ENCODE peak calls at places on chromosomes 13 and 19, in five cellular contexts. One of them, this sample, is unnamed.

GRCh38 chr13:50531917-50532899 is 311.3 kb downstream of the DLEU7 start:
- DNase-seq in K562: no peak
- DNase-seq in IMR-90: peak
- DNase-seq in A549: peak
- DNase-seq in HepG2: no peak
- DNase-seq in this sample: no peak

GRCh38 chr13:46639033-46639981 is 86.3 kb downstream of the LRCH1 start:
- DNase-seq in K562: no peak
- DNase-seq in IMR-90: no peak
- DNase-seq in A549: no peak
- DNase-seq in HepG2: peak
- DNase-seq in this sample: no peak

GRCh38 chr13:42272115-42272756 is at the start of gene AKAP11:
- DNase-seq in HepG2: peak
- DNase-seq in A549: peak
- DNase-seq in K562: no peak
- DNase-seq in IMR-90: peak
- DNase-seq in this sample: peak

GRCh38 chr19:40604647-40605200 is 3.6 kb downstream of the LTBP4 start:
- DNase-seq in HepG2: no peak
- DNase-seq in IMR-90: no peak
- DNase-seq in K562: peak
- DNase-seq in A549: peak
- DNase-seq in this sample: no peak

GRCh38 chr13:46659413-46660065 is 106.6 kb downstream of the LRCH1 start:
- DNase-seq in A549: peak
- DNase-seq in HepG2: peak
- DNase-seq in K562: no peak
- DNase-seq in IMR-90: no peak
- DNase-seq in this sample: no peak

GRCh38 chr19:52331757-52332156 is 4.3 kb upstream of the ZNF610 start:
- DNase-seq in IMR-90: no peak
- DNase-seq in A549: no peak
- DNase-seq in HepG2: no peak
- DNase-seq in K562: no peak
- DNase-seq in this sample: no peak

GRCh38 chr19:56176881-56177280 is 1.1 kb downstream of the GALP start:
- DNase-seq in IMR-90: no peak
- DNase-seq in K562: no peak
- DNase-seq in A549: no peak
- DNase-seq in HepG2: no peak
- DNase-seq in this sample: no peak

GRCh38 chr13:111270765-111271164 is 49.7 kb upstream of the TEX29 start:
- DNase-seq in HepG2: no peak
- DNase-seq in A549: no peak
- DNase-seq in K562: no peak
- DNase-seq in IMR-90: peak
- DNase-seq in this sample: no peak

GRCh38 chr19:40750035-40750284 is 317 bp downstream of the ACTMAP start:
- DNase-seq in A549: no peak
- DNase-seq in HepG2: no peak
- DNase-seq in K562: no peak
- DNase-seq in IMR-90: no peak
- DNase-seq in this sample: no peak

GRCh38 chr13:110116072-110116487 is 190.9 kb downstream of the COL4A1 start:
- DNase-seq in IMR-90: peak
- DNase-seq in K562: peak
- DNase-seq in HepG2: peak
- DNase-seq in A549: peak
- DNase-seq in this sample: peak

GRCh38 chr19:43548706-43549105 is 15.7 kb downstream of the ZNF575 start:
- DNase-seq in IMR-90: no peak
- DNase-seq in K562: peak
- DNase-seq in A549: no peak
- DNase-seq in HepG2: no peak
- DNase-seq in this sample: no peak

GRCh38 chr19:50301607-50301971 is 27.6 kb downstream of the KCNC3 start:
- DNase-seq in IMR-90: no peak
- DNase-seq in A549: no peak
- DNase-seq in HepG2: no peak
- DNase-seq in K562: no peak
- DNase-seq in this sample: no peak

GRCh38 chr19:30088567-30088966 is 146.5 kb downstream of the URI1 start:
- DNase-seq in A549: no peak
- DNase-seq in HepG2: no peak
- DNase-seq in IMR-90: no peak
- DNase-seq in K562: no peak
- DNase-seq in this sample: no peak

GRCh38 chr19:47405854-47406417 is 13.4 kb downstream of the MEIS3 start:
- DNase-seq in HepG2: no peak
- DNase-seq in IMR-90: no peak
- DNase-seq in A549: no peak
- DNase-seq in K562: no peak
- DNase-seq in this sample: no peak

GRCh38 chr19:982567-983170 is 1.5 kb upstream of the WDR18 start:
- DNase-seq in A549: peak
- DNase-seq in HepG2: peak
- DNase-seq in K562: peak
- DNase-seq in IMR-90: peak
- DNase-seq in this sample: peak

GRCh38 chr19:21947775-21948174 is 63.0 kb downstream of the ZNF208 start:
- DNase-seq in HepG2: no peak
- DNase-seq in A549: peak
- DNase-seq in IMR-90: no peak
- DNase-seq in K562: peak
- DNase-seq in this sample: peak

DNA sequence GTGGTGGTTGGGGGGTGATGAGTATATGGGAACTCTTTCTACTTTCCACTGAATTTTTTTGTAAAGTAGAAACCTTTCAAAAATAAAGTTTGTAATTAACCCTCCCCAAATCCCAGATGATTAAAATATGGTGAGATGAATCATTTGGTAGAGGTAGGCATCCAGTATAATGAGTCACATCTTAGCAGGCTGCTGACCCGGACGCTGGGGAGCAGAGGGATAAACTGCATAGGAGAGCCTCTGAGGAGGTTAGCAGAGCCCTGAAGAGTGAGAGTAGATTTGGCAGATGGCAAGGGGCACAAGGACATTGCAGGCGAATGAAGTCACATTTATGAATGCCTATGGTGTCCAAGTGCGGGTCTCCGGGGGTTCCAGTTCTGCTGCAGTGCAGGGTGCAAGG is 293.8 kb downstream of the FGF9 start:
- DNase-seq in HepG2: no peak
- DNase-seq in A549: no peak
- DNase-seq in IMR-90: peak
- DNase-seq in K562: no peak
- DNase-seq in this sample: no peak
- TF ChIP-seq BHLHE40 in HepG2: no peak
- TF ChIP-seq BHLHE40 in A549: no peak
- TF ChIP-seq BHLHE40 in IMR-90: no peak
- TF ChIP-seq BHLHE40 in K562: no peak
- TF ChIP-seq BHLHE40 in this sample: no peak

GRCh38 chr19:35350591-35350990 is 2.9 kb downstream of the FFAR1 start:
- DNase-seq in IMR-90: no peak
- DNase-seq in A549: no peak
- DNase-seq in K562: no peak
- DNase-seq in HepG2: no peak
- DNase-seq in this sample: no peak

GRCh38 chr19:35353635-35354034 is 4.6 kb upstream of the FFAR3 start:
- DNase-seq in K562: no peak
- DNase-seq in A549: no peak
- DNase-seq in IMR-90: no peak
- DNase-seq in HepG2: no peak
- DNase-seq in this sample: no peak

GRCh38 chr19:35352177-35352447 is 4.4 kb downstream of the FFAR1 start:
- DNase-seq in HepG2: no peak
- DNase-seq in A549: no peak
- DNase-seq in K562: no peak
- DNase-seq in IMR-90: no peak
- DNase-seq in this sample: no peak

GRCh38 chr19:35351441-35352176 is 3.9 kb downstream of the FFAR1 start:
- DNase-seq in HepG2: no peak
- DNase-seq in K562: no peak
- DNase-seq in A549: no peak
- DNase-seq in IMR-90: no peak
- DNase-seq in this sample: no peak

DNA sequence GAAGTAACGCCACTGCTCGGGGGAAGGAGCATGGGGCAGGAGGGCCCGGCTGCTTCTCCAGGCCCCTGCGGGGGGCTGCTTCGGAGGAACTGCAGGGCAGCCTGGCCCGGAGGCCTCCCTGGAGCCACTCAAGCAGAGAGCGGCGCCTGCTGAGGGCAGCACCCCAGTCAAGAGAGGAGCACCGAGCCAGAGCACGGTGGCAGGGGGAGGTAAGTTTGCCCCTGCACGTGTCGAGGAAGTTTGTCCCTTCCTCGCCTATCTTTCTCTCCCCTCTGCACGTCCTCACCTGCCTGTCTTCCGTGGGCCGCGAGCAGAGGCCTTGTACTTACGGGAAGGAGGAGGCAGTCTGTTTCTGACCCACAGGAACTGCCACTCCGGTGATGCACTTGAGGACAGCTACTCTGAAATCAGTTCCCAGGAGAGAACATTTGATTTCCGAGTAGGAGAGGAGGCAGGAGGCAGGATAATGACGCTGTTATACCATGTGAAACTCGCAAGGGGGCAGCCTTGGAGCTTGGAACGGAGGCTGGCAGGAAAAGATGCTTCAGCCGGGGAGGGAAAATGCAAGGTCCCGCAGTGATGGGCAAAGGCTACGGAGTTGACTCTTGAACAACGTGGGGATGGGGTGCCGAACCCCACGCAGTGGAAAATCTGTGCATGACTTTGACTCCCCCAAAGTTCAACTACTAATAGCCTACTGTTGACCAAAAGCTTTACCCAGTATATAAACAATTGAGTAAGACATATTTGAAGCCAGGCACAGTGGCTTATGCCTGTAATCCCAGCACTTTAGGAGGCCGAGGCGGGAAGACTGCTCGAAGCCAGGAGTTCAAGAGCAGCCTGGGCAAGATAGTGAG is 5.0 kb downstream of the FFAR1 start:
- DNase-seq in HepG2: peak
- DNase-seq in A549: peak
- DNase-seq in K562: peak
- DNase-seq in IMR-90: peak
- DNase-seq in this sample: peak
- TF ChIP-seq BHLHE40 in HepG2: no peak
- TF ChIP-seq BHLHE40 in A549: no peak
- TF ChIP-seq BHLHE40 in K562: peak
- TF ChIP-seq BHLHE40 in IMR-90: no peak
- TF ChIP-seq BHLHE40 in this sample: no peak

GRCh38 chr13:102772042-102772425 is 1.6 kb downstream of the TEX30 start:
- DNase-seq in K562: no peak
- DNase-seq in A549: no peak
- DNase-seq in IMR-90: no peak
- DNase-seq in HepG2: no peak
- DNase-seq in this sample: no peak

GRCh38 chr13:102771298-102772041 is 2.1 kb downstream of the TEX30 start:
- DNase-seq in A549: no peak
- DNase-seq in K562: no peak
- DNase-seq in HepG2: peak
- DNase-seq in IMR-90: no peak
- DNase-seq in this sample: no peak

GRCh38 chr13:102768914-102769313 is 4.7 kb downstream of the TEX30 start:
- DNase-seq in A549: no peak
- DNase-seq in IMR-90: no peak
- DNase-seq in K562: no peak
- DNase-seq in HepG2: no peak
- DNase-seq in this sample: no peak

GRCh38 chr13:102770435-102770834 is 3.2 kb downstream of the TEX30 start:
- DNase-seq in K562: no peak
- DNase-seq in IMR-90: no peak
- DNase-seq in HepG2: peak
- DNase-seq in A549: no peak
- DNase-seq in this sample: no peak

DNA sequence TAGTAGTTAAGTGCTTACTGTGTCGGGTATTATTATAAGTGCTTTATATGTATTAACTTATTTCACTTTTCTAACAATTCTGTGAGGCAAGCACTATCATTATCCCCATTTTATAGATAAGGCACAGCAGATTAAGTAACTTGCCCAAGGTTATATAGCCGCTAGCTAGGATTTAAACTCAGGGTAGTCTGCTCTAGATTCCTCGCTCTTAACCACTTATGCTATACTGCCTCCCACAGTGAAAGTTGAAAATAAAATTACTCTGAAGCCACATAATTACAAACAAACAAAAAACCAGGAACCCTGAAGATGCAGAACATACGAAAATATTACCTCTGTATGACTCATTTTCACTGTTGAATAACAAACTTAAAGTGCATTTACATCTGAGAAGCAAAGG is 3.9 kb downstream of the TEX30 start:
- DNase-seq in A549: no peak
- DNase-seq in IMR-90: peak
- DNase-seq in K562: no peak
- DNase-seq in HepG2: no peak
- DNase-seq in this sample: no peak
- TF ChIP-seq BHLHE40 in A549: no peak
- TF ChIP-seq BHLHE40 in IMR-90: no peak
- TF ChIP-seq BHLHE40 in K562: no peak
- TF ChIP-seq BHLHE40 in HepG2: no peak
- TF ChIP-seq BHLHE40 in this sample: no peak

GRCh38 chr13:26946675-26947342 is 186.2 kb upstream of the GPR12 start:
- DNase-seq in K562: peak
- DNase-seq in IMR-90: peak
- DNase-seq in A549: peak
- DNase-seq in HepG2: peak
- DNase-seq in this sample: peak
- TF ChIP-seq BHLHE40 in K562: no peak
- TF ChIP-seq BHLHE40 in IMR-90: no peak
- TF ChIP-seq BHLHE40 in A549: no peak
- TF ChIP-seq BHLHE40 in HepG2: no peak
- TF ChIP-seq BHLHE40 in this sample: no peak

DNA sequence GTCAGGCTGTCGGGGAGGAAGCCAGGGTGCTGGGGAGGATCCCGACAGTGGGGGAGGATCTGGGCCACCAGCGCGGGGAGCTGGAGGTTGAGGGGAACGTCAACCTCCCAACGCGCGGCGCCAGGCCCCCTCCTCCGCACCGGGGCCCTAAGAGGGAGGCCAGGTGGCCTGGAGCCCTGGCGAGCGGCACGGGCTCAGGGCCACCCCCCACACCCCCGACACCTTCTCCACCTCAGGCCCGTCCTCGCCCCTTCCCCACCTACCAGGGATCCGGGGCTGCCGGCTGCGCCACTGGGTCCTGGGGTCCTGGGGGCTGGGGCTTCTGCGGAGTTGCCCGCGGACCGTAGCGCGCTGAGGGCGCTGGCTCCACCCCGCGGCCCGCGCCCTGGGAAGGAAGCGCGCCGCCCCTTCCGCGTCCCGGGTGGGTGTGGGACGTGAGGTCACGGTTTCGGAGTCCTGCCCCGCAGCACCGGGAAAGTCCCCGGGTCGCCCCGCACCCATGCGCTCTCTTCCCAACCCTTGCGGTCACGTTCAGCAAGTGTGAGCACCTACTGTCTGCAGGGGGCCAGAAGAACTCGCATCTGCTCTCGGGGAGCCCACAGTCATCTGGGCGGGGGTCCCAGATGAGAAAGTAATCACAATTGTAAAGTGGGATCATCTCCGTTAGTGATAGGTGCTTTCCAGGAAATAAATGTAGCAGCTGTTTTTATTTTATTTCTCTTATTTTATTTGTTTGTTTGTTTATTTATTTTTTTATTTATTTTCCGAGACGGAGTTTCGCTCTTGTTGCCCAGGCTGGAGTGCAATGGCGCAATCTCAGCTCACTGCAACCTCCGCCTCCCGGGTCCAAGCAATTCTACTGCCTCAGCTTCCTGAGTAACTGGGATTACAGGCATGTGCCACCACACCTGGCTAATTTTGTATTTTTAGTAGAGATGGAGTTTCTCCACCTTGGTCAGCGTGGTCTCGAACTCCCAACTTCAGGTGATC is at the start of gene TICAM1:
- DNase-seq in A549: peak
- DNase-seq in HepG2: no peak
- DNase-seq in K562: peak
- DNase-seq in IMR-90: peak
- DNase-seq in this sample: no peak
- TF ChIP-seq BHLHE40 in A549: peak
- TF ChIP-seq BHLHE40 in HepG2: no peak
- TF ChIP-seq BHLHE40 in K562: peak
- TF ChIP-seq BHLHE40 in IMR-90: peak
- TF ChIP-seq BHLHE40 in this sample: no peak

This sample was measured in HEK293T.